ENCODE peak calls at places on chromosomes 13 and 19, in four cellular contexts. Y is stimulated activated CD8-positive, alpha-beta memory T cell treated with anti-CD3 and anti-CD28 coated beads, Interleukin-12 subunit alpha, Interleukin-12 subunit beta, amount 100 ng/mL, for 4 hours; T is cardiac muscle cell; J is fibroblast of lung. A is an unnamed sample.

GRCh38 chr19:49216076-49216475 is 58.5 kb downstream of the TRPM4 start:
- DNase-seq in J (peak), Y (no peak), T (no peak), A (no peak)

GRCh38 chr13:45162821-45163220 is 38.0 kb downstream of the KCTD4 start:
- DNase-seq in T (no peak), J (peak), Y (no peak), A (no peak)

GRCh38 chr19:11346104-11346940 is at the start of the genes CCDC159 and TMEM205:
- DNase-seq in Y (peak), T (peak), J (peak), A (peak)

GRCh38 chr13:40275636-40276035 is 390.8 kb downstream of the FOXO1 start:
- DNase-seq in Y (no peak), J (peak), T (no peak), A (no peak)

GRCh38 chr13:88601949-88602348 is 930.8 kb downstream of the SLITRK5 start:
- DNase-seq in J (no peak), Y (no peak), T (no peak), A (no peak)

GRCh38 chr13:31121327-31122140 is 40.2 kb downstream of the HSPH1 start:
- DNase-seq in Y (no peak), J (no peak), T (no peak), A (no peak)

GRCh38 chr13:73106513-73107214 is 47.9 kb downstream of the KLF5 start:
- DNase-seq in J (no peak), T (no peak), Y (no peak), A (no peak)

GRCh38 chr19:40084948-40085347 is 5.8 kb downstream of the ZNF780A start:
- DNase-seq in T (no peak), Y (no peak), J (no peak), A (no peak)

GRCh38 chr13:21137696-21138095 is 38.7 kb downstream of the SKA3 start:
- DNase-seq in T (no peak), J (peak), Y (no peak), A (no peak)

GRCh38 chr19:3606174-3606689 is 443 bp downstream of the TBXA2R start:
- DNase-seq in T (no peak), J (no peak), Y (no peak), A (no peak)

GRCh38 chr19:49533551-49534488 is 6.0 kb downstream of the RCN3 start:
- DNase-seq in T (peak), J (peak), Y (peak), A (no peak)

GRCh38 chr13:20001351-20001750 is 42.8 kb downstream of the ZMYM2 start:
- DNase-seq in T (no peak), J (no peak), Y (no peak), A (no peak)

GRCh38 chr19:40609561-40610395 is 8.6 kb downstream of the LTBP4 start:
- DNase-seq in Y (peak), T (peak), J (peak), A (no peak)

GRCh38 chr13:102897371-102898138 is 51.7 kb downstream of the ERCC5 start:
- DNase-seq in J (no peak), T (peak), Y (no peak), A (no peak)

GRCh38 chr13:34107814-34108213 is 289.9 kb downstream of the RFC3 start:
- DNase-seq in Y (no peak), T (no peak), J (peak), A (no peak)

GRCh38 chr19:19487077-19488040 is 28.0 kb downstream of the TSSK6 start:
- DNase-seq in Y (no peak), J (no peak), T (no peak), A (no peak)

GRCh38 chr19:10718205-10719196 is 622 bp downstream of the DNM2 start:
- DNase-seq in T (peak), J (peak), Y (peak), A (peak)

GRCh38 chr13:104385409-104385808 is 1319.2 kb upstream of the SLC10A2 start:
- DNase-seq in J (peak), Y (no peak), T (no peak), A (no peak)

GRCh38 chr13:28792992-28793391 is 27.1 kb upstream of the MTUS2 start:
- DNase-seq in Y (no peak), T (no peak), J (peak), A (no peak)

GRCh38 chr19:7676854-7677253 is at the start of gene MCEMP1:
- DNase-seq in T (no peak), Y (no peak), J (no peak), A (no peak)

GRCh38 chr13:74306496-74306895 is 172.3 kb upstream of the KLF12 start:
- DNase-seq in T (no peak), Y (no peak), J (peak), A (no peak)

GRCh38 chr19:991174-991931 is 7.2 kb downstream of the WDR18 start:
- DNase-seq in T (peak), Y (no peak), J (peak), A (no peak)

GRCh38 chr13:30915691-30916541 is 9.8 kb downstream of the MEDAG start:
- DNase-seq in J (no peak), T (no peak), Y (no peak), A (no peak)

GRCh38 chr13:96218475-96218874 is 128.6 kb downstream of the HS6ST3 start:
- DNase-seq in T (no peak), Y (no peak), J (no peak), A (no peak)

GRCh38 chr19:15244808-15245207 is 12.6 kb upstream of the EPHX3 start:
- DNase-seq in T (no peak), Y (no peak), J (no peak), A (no peak)

GRCh38 chr13:21675095-21676007 is 4.5 kb downstream of the FGF9 start:
- DNase-seq in Y (peak), J (no peak), T (peak), A (no peak)

GRCh38 chr13:102280366-102280765 is 121.5 kb downstream of the FGF14 start:
- DNase-seq in J (peak), T (no peak), Y (no peak), A (no peak)

GRCh38 chr19:3981736-3982681 is 3.3 kb downstream of the EEF2 start:
- DNase-seq in T (no peak), J (no peak), Y (no peak), A (no peak)

GRCh38 chr13:66210677-66211076 is 1019.5 kb downstream of the PCDH9 start:
- DNase-seq in T (no peak), Y (no peak), J (peak), A (no peak)

GRCh38 chr19:19006213-19006612 is 27.1 kb downstream of the SUGP2 start:
- DNase-seq in T (no peak), Y (no peak), J (peak), A (no peak)

GRCh38 chr13:52348983-52349780 is 56.8 kb downstream of the THSD1 start:
- DNase-seq in J (peak), Y (no peak), T (no peak), A (no peak)

GRCh38 chr19:34818270-34818669 is 45.3 kb upstream of the ZNF599 start:
- DNase-seq in T (no peak), J (no peak), Y (no peak), A (no peak)

GRCh38 chr19:3695986-3696659 is 4.1 kb downstream of the PIP5K1C start:
- DNase-seq in J (no peak), T (no peak), Y (no peak), A (peak)

GRCh38 chr13:34358811-34359513 is 541.0 kb downstream of the RFC3 start:
- DNase-seq in J (peak), T (no peak), Y (no peak), A (no peak)

A was measured in cerebellar nuclear complex.